ENCODE peak calls at places on chromosomes 6 and 20, in nine cellular contexts. P, X, T, C, S, Z, G, K and J are unnamed samples.

GRCh38 chr6:112432853-112433252 is 85.7 kb downstream of the RFPL4B start:
- DNase-seq in T (no peak), Z (no peak), G (no peak), C (no peak), X (no peak), P (no peak), K (no peak), S (no peak), J (no peak)

GRCh38 chr6:46236752-46237151 is 66.0 kb upstream of the ENPP5 start:
- DNase-seq in S (no peak), K (no peak), Z (no peak), C (no peak), G (no peak), P (no peak), T (no peak), X (no peak), J (no peak)

GRCh38 chr6:47456536-47456975 is 21.0 kb upstream of the CD2AP start:
- DNase-seq in P (no peak), K (no peak), Z (no peak), G (no peak), C (no peak), T (no peak), X (no peak), S (no peak), J (no peak)

GRCh38 chr6:63418741-63419140 is 99.0 kb upstream of the LGSN start:
- DNase-seq in T (no peak), Z (no peak), C (no peak), P (no peak), G (no peak), K (no peak), S (peak), X (peak), J (no peak)

GRCh38 chr6:100088009-100088408 is 94.0 kb upstream of the MCHR2 start:
- DNase-seq in T (peak), K (no peak), S (no peak), G (no peak), X (no peak), P (no peak), C (no peak), Z (no peak), J (no peak)

GRCh38 chr6:48584846-48585245 is 473.8 kb upstream of the PTCHD4 start:
- DNase-seq in G (no peak), C (no peak), Z (no peak), K (no peak), T (no peak), S (no peak), X (no peak), P (no peak), J (no peak)

GRCh38 chr6:151071295-151071694 is 168.5 kb upstream of the AKAP12 start:
- DNase-seq in P (no peak), K (no peak), S (no peak), T (peak), Z (peak), G (no peak), X (no peak), C (peak), J (no peak)

GRCh38 chr20:4973330-4974097 is 27.8 kb downstream of the SLC23A2 start:
- DNase-seq in X (peak), S (no peak), Z (no peak), K (peak), G (peak), C (peak), P (peak), T (peak), J (no peak)

GRCh38 chr6:19860235-19860877 is 23.2 kb downstream of the ID4 start:
- DNase-seq in Z (no peak), C (no peak), X (no peak), S (no peak), G (no peak), P (peak), T (no peak), K (peak), J (no peak)

GRCh38 chr6:24902782-24903181 is 33.0 kb downstream of the RIPOR2 start:
- DNase-seq in Z (no peak), C (no peak), S (no peak), X (no peak), G (no peak), K (no peak), P (no peak), T (peak), J (no peak)

GRCh38 chr6:159693894-159694545 is 979 bp upstream of the SOD2 start:
- DNase-seq in Z (peak), C (peak), K (peak), X (peak), T (no peak), S (no peak), P (peak), G (peak), J (no peak)

GRCh38 chr6:54291738-54292137 is 16.5 kb upstream of the TINAG start:
- DNase-seq in P (no peak), X (no peak), Z (no peak), C (no peak), S (no peak), G (no peak), K (no peak), T (peak), J (no peak)

GRCh38 chr6:141498980-141499379 is 633.7 kb upstream of the GJE1 start:
- DNase-seq in X (no peak), P (no peak), Z (no peak), C (no peak), K (no peak), S (no peak), T (no peak), G (no peak), J (no peak)

GRCh38 chr6:47094351-47094925 is 52.3 kb upstream of the ADGRF1 start:
- DNase-seq in Z (no peak), G (no peak), K (peak), P (peak), X (no peak), S (no peak), C (no peak), T (no peak), J (no peak)

GRCh38 chr6:165983112-165984072 is 184.3 kb downstream of the TBXT start:
- DNase-seq in X (no peak), C (no peak), T (no peak), S (no peak), G (no peak), K (no peak), Z (no peak), P (no peak), J (no peak)

GRCh38 chr6:151005126-151005525 is 139.6 kb downstream of the MTHFD1L start:
- DNase-seq in S (no peak), P (no peak), C (no peak), K (no peak), G (no peak), Z (no peak), T (no peak), X (no peak), J (no peak)

GRCh38 chr6:31775184-31775583 is 1.9 kb downstream of the VWA7 start:
- DNase-seq in X (no peak), K (peak), P (no peak), C (no peak), S (no peak), Z (no peak), T (no peak), G (no peak), J (no peak)

DNA sequence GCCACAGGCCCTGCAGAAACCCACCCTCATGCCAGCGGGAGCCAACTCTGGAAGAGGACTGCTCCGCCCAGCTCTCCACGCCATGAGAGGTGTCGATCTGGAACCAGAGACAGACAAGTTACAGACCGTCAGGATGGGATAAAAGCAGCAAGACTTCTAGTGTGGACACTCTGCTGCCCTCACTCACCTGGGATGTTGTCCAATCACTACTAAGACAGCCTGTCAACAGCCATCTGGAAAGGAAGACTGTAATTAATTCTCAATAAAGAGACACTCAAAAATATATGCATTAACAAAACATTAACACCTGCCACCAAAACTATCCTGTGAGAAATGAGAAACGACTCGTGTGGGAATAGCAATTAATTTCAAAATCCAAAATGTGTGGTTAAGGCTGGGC is 28.3 kb downstream of the SLC2A4RG start:
- DNase-seq in G (no peak), T (no peak), S (no peak), P (no peak), K (no peak), Z (no peak), C (no peak), X (no peak), J (no peak)
- TF ChIP-seq CTCF in G (no peak), T (no peak), S (no peak), P (no peak), K (no peak), Z (no peak), C (no peak), X (no peak), J (no peak)

DNA sequence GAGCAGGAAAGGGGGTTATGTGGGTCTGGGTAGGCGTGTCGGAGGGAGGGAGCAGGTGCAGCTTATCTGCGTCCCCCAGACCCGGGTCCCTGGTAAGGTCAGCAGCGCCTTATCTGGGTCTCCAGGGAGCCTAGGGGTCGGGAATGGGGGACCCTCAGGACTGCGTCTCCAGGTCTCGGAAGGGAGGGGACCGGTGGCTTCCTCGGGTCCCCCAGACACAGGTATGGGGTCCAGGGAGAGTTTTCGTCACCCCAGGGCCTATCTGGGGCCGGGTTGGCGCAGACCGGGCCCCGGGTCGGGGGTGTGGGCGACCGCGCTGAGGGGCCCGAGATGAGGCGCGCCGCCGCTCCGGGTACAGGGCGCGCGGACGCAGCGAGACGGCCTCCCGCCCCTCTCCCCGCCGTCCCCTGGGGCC is 325 bp downstream of the PLAGL2 start:
- DNase-seq in C (no peak), G (no peak), S (peak), X (peak), Z (no peak), K (no peak), P (no peak), T (no peak), J (no peak)
- TF ChIP-seq CTCF in C (no peak), G (no peak), S (no peak), X (no peak), Z (no peak), K (no peak), P (no peak), T (no peak), J (no peak)

DNA sequence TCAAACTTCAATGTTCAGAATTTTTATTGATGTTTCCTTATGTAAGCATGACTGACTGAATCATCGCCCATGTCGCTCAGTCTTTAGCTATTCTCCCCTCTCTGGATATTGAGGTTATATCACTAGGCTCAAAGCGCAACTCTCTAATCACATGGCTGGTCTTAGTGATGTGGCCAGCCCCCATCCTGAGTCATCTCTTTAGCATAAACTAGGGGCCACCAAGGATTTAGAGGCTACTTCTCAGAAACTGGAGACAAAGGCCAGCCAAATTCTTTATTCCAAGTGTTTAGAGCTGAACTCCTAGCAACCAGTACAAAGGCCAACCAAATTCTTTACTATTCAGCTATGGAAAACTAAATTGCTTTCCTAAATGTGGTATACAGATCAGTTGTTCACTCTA is 61.4 kb downstream of the FAM135A start:
- DNase-seq in P (no peak), X (no peak), T (no peak), K (no peak), Z (no peak), C (no peak), S (peak), G (no peak), J (no peak)
- TF ChIP-seq CTCF in P (no peak), X (no peak), T (no peak), K (no peak), Z (no peak), C (no peak), S (no peak), G (no peak), J (no peak)

DNA sequence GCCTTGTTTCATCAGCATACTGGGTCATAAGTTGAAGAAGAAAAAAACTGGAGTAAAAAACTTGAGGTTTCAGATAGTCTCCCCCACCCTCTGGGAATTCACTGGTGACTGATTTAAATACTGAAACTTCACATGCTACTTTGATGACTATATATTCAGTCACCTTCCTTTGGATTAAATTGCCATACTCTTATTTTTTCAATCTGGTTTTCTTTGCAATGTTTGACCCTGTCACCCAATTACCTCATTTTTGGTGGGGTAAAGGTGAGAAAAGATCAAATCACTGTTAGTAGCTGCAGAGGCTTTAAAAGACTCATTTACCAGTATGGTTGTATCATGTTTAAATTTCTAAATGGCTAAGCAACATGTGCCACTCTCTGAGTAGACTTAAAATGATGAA is 862.7 kb upstream of the FLRT3 start:
- DNase-seq in Z (no peak), P (no peak), X (no peak), K (no peak), G (no peak), C (no peak), T (no peak), S (no peak), J (no peak)
- TF ChIP-seq CTCF in Z (no peak), P (no peak), X (no peak), K (no peak), G (no peak), C (no peak), T (no peak), S (no peak), J (no peak)

DNA sequence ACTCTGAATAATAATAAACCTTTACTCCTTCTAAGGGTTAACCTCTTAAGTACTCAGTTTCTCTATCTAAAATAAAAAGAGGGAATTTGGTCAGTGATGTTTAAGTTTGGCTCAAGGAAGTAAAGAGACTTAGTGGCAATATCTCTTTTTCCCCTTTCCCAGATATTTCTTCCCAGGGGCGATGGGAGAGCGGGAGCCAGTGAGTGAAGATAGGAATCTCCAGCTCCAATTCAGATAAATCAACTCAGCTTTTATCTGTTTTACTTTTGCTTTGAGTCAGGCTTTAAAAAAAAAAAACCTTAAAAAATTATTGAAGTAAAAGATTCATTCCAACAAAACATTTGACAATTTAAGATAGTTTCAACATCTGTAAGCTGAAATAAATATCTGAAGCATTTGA is 45.4 kb upstream of the SNRPB2 start:
- DNase-seq in T (no peak), S (no peak), Z (no peak), C (no peak), X (no peak), P (no peak), K (no peak), G (no peak), J (no peak)
- TF ChIP-seq CTCF in T (no peak), S (no peak), Z (no peak), C (no peak), X (no peak), P (no peak), K (no peak), G (no peak), J (no peak)

DNA sequence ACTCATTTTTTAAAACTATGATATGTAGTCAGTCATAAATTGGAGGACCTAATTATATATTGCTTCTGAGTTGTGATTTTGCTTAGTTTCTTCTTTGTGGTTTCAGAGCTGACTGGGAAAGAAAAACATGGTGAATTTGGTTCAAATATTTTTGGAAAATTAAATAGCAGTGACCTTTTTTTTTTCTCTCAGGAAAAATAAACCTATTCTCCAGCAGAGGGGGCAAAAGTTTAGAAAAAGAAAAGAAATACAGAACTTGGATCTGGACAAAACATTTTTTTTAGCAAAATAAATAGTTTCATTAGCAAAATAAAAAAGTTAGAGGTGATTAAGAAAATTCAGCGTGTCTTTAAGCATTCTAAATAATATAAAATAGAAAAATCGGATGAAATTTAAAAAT is 10.2 kb downstream of the COL10A1 start:
- DNase-seq in C (no peak), S (no peak), K (no peak), P (no peak), G (no peak), Z (no peak), X (no peak), T (peak), J (no peak)
- TF ChIP-seq CTCF in C (no peak), S (peak), K (no peak), P (no peak), G (no peak), Z (peak), X (no peak), T (peak), J (peak)

DNA sequence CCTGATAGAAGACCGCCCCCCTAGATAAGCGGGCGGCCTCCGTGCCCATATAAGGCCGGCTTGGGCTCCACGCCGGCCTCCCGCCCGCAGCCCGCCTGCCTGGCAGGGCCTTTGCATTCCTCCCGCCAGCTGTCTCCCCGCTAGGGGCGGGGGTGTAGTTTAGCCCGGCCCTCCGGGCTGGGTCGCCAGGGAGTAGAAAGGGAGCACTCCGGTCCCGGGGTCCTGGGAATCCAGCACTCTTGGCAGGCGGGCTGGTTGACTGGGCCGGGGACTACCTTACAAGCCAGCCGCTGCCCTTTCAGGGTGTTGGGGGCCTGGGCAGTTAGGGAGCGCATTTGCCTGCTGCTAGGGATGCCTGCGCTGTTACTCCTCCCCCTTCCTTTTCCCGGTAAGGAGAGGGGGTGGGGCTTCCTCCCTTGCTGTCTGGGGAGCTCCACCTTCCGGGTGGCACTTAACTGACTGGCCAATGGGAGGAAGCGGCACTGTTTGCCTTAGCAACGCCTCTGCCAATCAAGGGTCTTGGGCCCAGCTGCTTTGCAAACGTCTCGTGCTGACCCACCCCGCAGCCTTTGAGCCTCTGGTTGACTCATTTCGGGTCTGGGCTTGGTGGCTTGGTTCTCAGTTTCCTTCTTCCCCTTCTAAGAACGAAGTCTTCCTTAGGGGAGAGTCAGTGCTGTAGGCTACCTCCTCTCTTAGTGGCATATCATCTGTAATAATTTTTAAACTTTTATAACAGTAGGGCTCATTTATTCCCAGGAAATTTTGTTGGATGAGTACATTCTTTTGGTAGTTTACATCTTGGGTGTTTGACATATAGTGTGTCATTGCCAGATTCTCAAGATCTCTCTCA is 3.4 kb downstream of the SRF start:
- DNase-seq in C (peak), G (peak), S (peak), X (peak), K (peak), T (peak), Z (peak), P (peak), J (peak)
- TF ChIP-seq CTCF in C (no peak), G (no peak), S (peak), X (no peak), K (no peak), T (peak), Z (peak), P (no peak), J (peak)

DNA sequence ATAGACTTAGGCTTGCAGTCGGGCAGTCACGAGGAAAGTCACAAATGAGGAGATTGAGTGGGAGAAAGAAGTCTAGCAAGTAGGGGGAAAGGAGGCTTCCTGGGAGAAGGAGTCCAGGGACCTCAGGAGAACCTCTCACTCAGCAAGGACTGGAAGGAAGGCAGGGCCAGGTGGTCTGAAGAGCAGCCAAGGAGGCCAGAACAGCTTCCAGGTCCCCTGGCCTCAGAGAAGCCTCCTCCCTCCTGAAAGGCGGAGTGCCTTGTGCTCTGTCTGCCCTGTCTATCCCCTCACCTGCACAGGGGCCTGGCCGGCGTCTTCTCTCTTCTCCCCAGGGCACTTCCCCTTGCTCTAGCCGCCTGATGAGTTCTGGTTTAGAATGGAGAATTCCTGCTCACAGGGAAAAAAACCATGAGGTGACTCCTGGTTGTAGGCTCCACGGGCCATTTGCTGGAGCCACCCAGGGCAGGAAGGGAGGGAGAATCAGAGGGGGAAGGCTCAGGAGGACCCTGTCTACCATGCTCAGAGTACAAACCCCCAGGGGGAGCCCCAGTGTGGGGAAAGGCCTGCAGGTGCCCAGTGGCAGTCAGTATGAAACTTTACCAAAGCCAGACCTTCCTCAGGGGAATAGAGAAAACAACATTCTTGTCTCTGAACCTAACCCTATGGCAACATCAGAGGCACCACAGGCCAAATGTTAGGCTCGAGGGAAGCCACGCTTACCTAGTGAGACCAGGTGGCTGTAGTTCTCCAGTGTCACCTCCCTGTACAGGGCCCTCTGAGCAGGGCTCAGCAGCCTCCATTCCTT is 11.2 kb downstream of the ZNF337 start:
- DNase-seq in X (peak), K (no peak), G (no peak), S (no peak), C (no peak), P (no peak), T (no peak), Z (no peak), J (no peak)
- TF ChIP-seq CTCF in X (no peak), K (no peak), G (no peak), S (no peak), C (no peak), P (no peak), T (no peak), Z (no peak), J (no peak)

GRCh38 chr6:104483225-104483834 is 376.4 kb downstream of the HACE1 start:
- DNase-seq in X (peak), G (no peak), Z (peak), C (no peak), T (no peak), P (no peak), S (no peak), K (no peak), J (no peak)
- TF ChIP-seq CTCF in X (peak), G (no peak), Z (peak), C (no peak), T (peak), P (no peak), S (peak), K (no peak), J (peak)